ENCODE peak calls at places on chromosomes 4 and X, in seven cellular contexts. One of them, this sample, is unnamed.

GRCh38 chr4:148300877-148301276 is 141.3 kb downstream of the NR3C2 start:
- DNase-seq in uterus: no peak
- DNase-seq in cardiac muscle cell: no peak
- DNase-seq in endothelial cell: no peak
- DNase-seq in Calu3: no peak
- DNase-seq in AG04450: no peak
- DNase-seq in CD4-positive, alpha-beta T cell: no peak
- DNase-seq in this sample: no peak

GRCh38 chr4:30847157-30847556 is 127.0 kb downstream of the PCDH7 start:
- DNase-seq in uterus: no peak
- DNase-seq in cardiac muscle cell: no peak
- DNase-seq in endothelial cell: no peak
- DNase-seq in Calu3: no peak
- DNase-seq in AG04450: no peak
- DNase-seq in CD4-positive, alpha-beta T cell: no peak
- DNase-seq in this sample: no peak

GRCh38 chr4:151004222-151004621 is 10.9 kb downstream of the LRBA start:
- DNase-seq in uterus: no peak
- DNase-seq in cardiac muscle cell: no peak
- DNase-seq in endothelial cell: no peak
- DNase-seq in Calu3: no peak
- DNase-seq in AG04450: no peak
- DNase-seq in CD4-positive, alpha-beta T cell: no peak
- DNase-seq in this sample: no peak

GRCh38 chrX:108313662-108314061 is 124.6 kb downstream of the COL4A6 start:
- DNase-seq in uterus: no peak
- DNase-seq in cardiac muscle cell: no peak
- DNase-seq in endothelial cell: no peak
- DNase-seq in Calu3: no peak
- DNase-seq in AG04450: no peak
- DNase-seq in CD4-positive, alpha-beta T cell: no peak
- DNase-seq in this sample: no peak

GRCh38 chr4:182804131-182804530 is 113.1 kb downstream of the DCTD start:
- DNase-seq in uterus: no peak
- DNase-seq in cardiac muscle cell: no peak
- DNase-seq in endothelial cell: no peak
- DNase-seq in Calu3: no peak
- DNase-seq in AG04450: no peak
- DNase-seq in CD4-positive, alpha-beta T cell: no peak
- DNase-seq in this sample: no peak

GRCh38 chrX:80765226-80765625 is 44.5 kb downstream of the BRWD3 start:
- DNase-seq in uterus: no peak
- DNase-seq in cardiac muscle cell: no peak
- DNase-seq in endothelial cell: no peak
- DNase-seq in Calu3: peak
- DNase-seq in AG04450: peak
- DNase-seq in CD4-positive, alpha-beta T cell: no peak
- DNase-seq in this sample: peak

GRCh38 chrX:112512509-112512908 is 167.2 kb downstream of the LHFPL1 start:
- DNase-seq in uterus: no peak
- DNase-seq in cardiac muscle cell: peak
- DNase-seq in endothelial cell: no peak
- DNase-seq in Calu3: no peak
- DNase-seq in AG04450: no peak
- DNase-seq in CD4-positive, alpha-beta T cell: no peak
- DNase-seq in this sample: no peak

GRCh38 chr4:95362066-95362465 is 186.7 kb downstream of the UNC5C start:
- DNase-seq in uterus: no peak
- DNase-seq in cardiac muscle cell: no peak
- DNase-seq in endothelial cell: no peak
- DNase-seq in Calu3: no peak
- DNase-seq in AG04450: no peak
- DNase-seq in CD4-positive, alpha-beta T cell: no peak
- DNase-seq in this sample: no peak

GRCh38 chr4:36133658-36134057 is 110.7 kb downstream of the ARAP2 start:
- DNase-seq in uterus: no peak
- DNase-seq in cardiac muscle cell: no peak
- DNase-seq in endothelial cell: no peak
- DNase-seq in Calu3: no peak
- DNase-seq in AG04450: no peak
- DNase-seq in CD4-positive, alpha-beta T cell: no peak
- DNase-seq in this sample: no peak

GRCh38 chr4:86878640-86879039 is 13.6 kb downstream of the C4orf36 start:
- DNase-seq in uterus: no peak
- DNase-seq in cardiac muscle cell: no peak
- DNase-seq in endothelial cell: no peak
- DNase-seq in Calu3: no peak
- DNase-seq in AG04450: no peak
- DNase-seq in CD4-positive, alpha-beta T cell: no peak
- DNase-seq in this sample: no peak

GRCh38 chrX:42770566-42770965 is 7.4 kb downstream of the PPP1R2C start:
- DNase-seq in uterus: no peak
- DNase-seq in cardiac muscle cell: no peak
- DNase-seq in endothelial cell: no peak
- DNase-seq in Calu3: no peak
- DNase-seq in AG04450: no peak
- DNase-seq in CD4-positive, alpha-beta T cell: no peak
- DNase-seq in this sample: no peak

GRCh38 chr4:25834411-25835107 is 28.2 kb downstream of the SEL1L3 start:
- DNase-seq in uterus: no peak
- DNase-seq in cardiac muscle cell: no peak
- DNase-seq in endothelial cell: no peak
- DNase-seq in Calu3: no peak
- DNase-seq in AG04450: no peak
- DNase-seq in CD4-positive, alpha-beta T cell: no peak
- DNase-seq in this sample: no peak

GRCh38 chr4:8028884-8029568 is 89.4 kb upstream of the AFAP1 start:
- DNase-seq in uterus: no peak
- DNase-seq in cardiac muscle cell: no peak
- DNase-seq in endothelial cell: no peak
- DNase-seq in Calu3: no peak
- DNase-seq in AG04450: no peak
- DNase-seq in CD4-positive, alpha-beta T cell: no peak
- DNase-seq in this sample: no peak

GRCh38 chrX:34112459-34112858 is 19.7 kb downstream of the FAM47A start:
- DNase-seq in uterus: no peak
- DNase-seq in cardiac muscle cell: no peak
- DNase-seq in endothelial cell: no peak
- DNase-seq in Calu3: no peak
- DNase-seq in AG04450: no peak
- DNase-seq in CD4-positive, alpha-beta T cell: no peak
- DNase-seq in this sample: no peak

GRCh38 chr4:184053476-184053875 is 148.4 kb downstream of the STOX2 start:
- DNase-seq in uterus: no peak
- DNase-seq in cardiac muscle cell: no peak
- DNase-seq in endothelial cell: no peak
- DNase-seq in Calu3: no peak
- DNase-seq in AG04450: no peak
- DNase-seq in CD4-positive, alpha-beta T cell: no peak
- DNase-seq in this sample: no peak

GRCh38 chr4:125838924-125839323 is 524.2 kb downstream of the FAT4 start:
- DNase-seq in uterus: no peak
- DNase-seq in cardiac muscle cell: no peak
- DNase-seq in endothelial cell: no peak
- DNase-seq in Calu3: no peak
- DNase-seq in AG04450: no peak
- DNase-seq in CD4-positive, alpha-beta T cell: no peak
- DNase-seq in this sample: no peak

GRCh38 chrX:41381685-41382084 is 47.7 kb downstream of the DDX3X start:
- DNase-seq in uterus: peak
- DNase-seq in cardiac muscle cell: no peak
- DNase-seq in endothelial cell: no peak
- DNase-seq in Calu3: peak
- DNase-seq in AG04450: peak
- DNase-seq in CD4-positive, alpha-beta T cell: no peak
- DNase-seq in this sample: peak

GRCh38 chr4:176814770-176815169 is 22.0 kb upstream of the VEGFC start:
- DNase-seq in uterus: no peak
- DNase-seq in cardiac muscle cell: no peak
- DNase-seq in endothelial cell: no peak
- DNase-seq in Calu3: no peak
- DNase-seq in AG04450: no peak
- DNase-seq in CD4-positive, alpha-beta T cell: no peak
- DNase-seq in this sample: no peak

GRCh38 chr4:6620296-6620695 is 20.2 kb upstream of the MRFAP1 start:
- DNase-seq in uterus: no peak
- DNase-seq in cardiac muscle cell: no peak
- DNase-seq in endothelial cell: no peak
- DNase-seq in Calu3: no peak
- DNase-seq in AG04450: no peak
- DNase-seq in CD4-positive, alpha-beta T cell: no peak
- DNase-seq in this sample: no peak

GRCh38 chr4:6619466-6620255 is 20.8 kb upstream of the MRFAP1 start:
- DNase-seq in uterus: no peak
- DNase-seq in cardiac muscle cell: no peak
- DNase-seq in endothelial cell: no peak
- DNase-seq in Calu3: no peak
- DNase-seq in AG04450: no peak
- DNase-seq in CD4-positive, alpha-beta T cell: no peak
- DNase-seq in this sample: no peak

GRCh38 chr4:6621556-6621927 is 18.9 kb upstream of the MRFAP1 start:
- DNase-seq in uterus: no peak
- DNase-seq in cardiac muscle cell: no peak
- DNase-seq in endothelial cell: no peak
- DNase-seq in Calu3: no peak
- DNase-seq in AG04450: no peak
- DNase-seq in CD4-positive, alpha-beta T cell: no peak
- DNase-seq in this sample: no peak

GRCh38 chr4:6622744-6623143 is 17.7 kb upstream of the MRFAP1 start:
- DNase-seq in uterus: no peak
- DNase-seq in cardiac muscle cell: no peak
- DNase-seq in endothelial cell: no peak
- DNase-seq in Calu3: no peak
- DNase-seq in AG04450: no peak
- DNase-seq in CD4-positive, alpha-beta T cell: no peak
- DNase-seq in this sample: no peak

DNA sequence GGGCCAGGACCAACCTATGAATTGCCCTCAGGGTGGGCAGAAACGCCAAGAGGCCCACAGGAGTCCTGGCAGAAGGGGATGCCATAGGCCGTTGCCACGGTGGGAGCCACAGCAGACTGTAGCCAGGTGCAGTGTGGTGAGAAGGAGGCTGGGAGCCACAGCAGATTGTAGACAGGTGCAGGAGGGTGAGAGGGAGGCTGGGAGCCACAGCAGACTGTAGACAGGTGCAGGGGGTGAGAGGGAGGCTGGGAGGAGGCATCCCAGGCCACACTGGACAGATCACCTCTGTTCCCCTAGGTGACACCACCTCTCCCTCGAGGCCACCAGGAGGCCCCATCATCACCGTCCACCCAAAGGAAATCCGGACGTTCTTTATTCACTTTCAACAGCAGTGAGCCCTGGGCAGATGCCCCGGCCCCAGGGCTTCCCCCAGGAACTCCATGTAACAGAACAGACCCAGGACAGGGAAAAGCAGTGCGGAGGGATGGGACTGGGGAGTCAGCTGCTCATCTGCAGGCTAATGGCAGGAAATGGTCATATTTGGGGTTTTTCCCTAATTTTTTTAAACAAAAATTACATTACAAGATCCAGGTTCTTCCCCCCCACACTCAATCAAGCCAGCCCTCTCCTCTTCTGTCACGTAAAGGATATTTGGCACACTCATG is 19.5 kb upstream of the MRFAP1 start:
- DNase-seq in uterus: no peak
- DNase-seq in cardiac muscle cell: no peak
- DNase-seq in endothelial cell: no peak
- DNase-seq in Calu3: no peak
- DNase-seq in AG04450: no peak
- DNase-seq in CD4-positive, alpha-beta T cell: no peak
- DNase-seq in this sample: no peak
- TF ChIP-seq CTCF in uterus: no peak
- TF ChIP-seq CTCF in cardiac muscle cell: no peak
- TF ChIP-seq CTCF in endothelial cell: no peak
- TF ChIP-seq CTCF in Calu3: no peak
- TF ChIP-seq CTCF in AG04450: no peak
- TF ChIP-seq CTCF in CD4-positive, alpha-beta T cell: no peak
- TF ChIP-seq CTCF in this sample: no peak

GRCh38 chrX:56811599-56811998 is 82.6 kb downstream of the NBDY start:
- DNase-seq in uterus: no peak
- DNase-seq in cardiac muscle cell: no peak
- DNase-seq in endothelial cell: no peak
- DNase-seq in Calu3: no peak
- DNase-seq in AG04450: no peak
- DNase-seq in CD4-positive, alpha-beta T cell: no peak
- DNase-seq in this sample: no peak

GRCh38 chrX:56812515-56813105 is 83.6 kb downstream of the NBDY start:
- DNase-seq in uterus: no peak
- DNase-seq in cardiac muscle cell: no peak
- DNase-seq in endothelial cell: no peak
- DNase-seq in Calu3: no peak
- DNase-seq in AG04450: no peak
- DNase-seq in CD4-positive, alpha-beta T cell: no peak
- DNase-seq in this sample: no peak

GRCh38 chrX:56813318-56813837 is 84.3 kb downstream of the NBDY start:
- DNase-seq in uterus: no peak
- DNase-seq in cardiac muscle cell: no peak
- DNase-seq in endothelial cell: no peak
- DNase-seq in Calu3: no peak
- DNase-seq in AG04450: no peak
- DNase-seq in CD4-positive, alpha-beta T cell: peak
- DNase-seq in this sample: peak

DNA sequence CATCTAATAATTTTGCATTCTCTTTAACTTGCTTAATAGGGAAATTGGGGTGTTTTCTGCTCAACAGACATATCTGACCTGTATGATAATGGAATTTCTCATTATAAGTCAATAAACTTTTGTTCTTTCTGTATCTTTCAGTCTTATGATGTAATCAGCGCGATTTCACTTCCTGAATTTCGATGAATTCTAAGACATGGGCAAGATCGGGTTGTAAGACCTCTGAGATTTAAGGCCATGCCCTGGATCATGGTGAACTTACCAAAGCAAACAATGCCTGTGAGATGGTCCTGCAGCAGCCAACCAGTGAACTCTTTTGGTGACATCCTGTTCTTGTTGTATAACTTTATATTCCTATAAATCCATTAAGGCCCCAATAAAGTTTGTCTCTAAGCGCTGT is 88.1 kb downstream of the NBDY start:
- DNase-seq in uterus: no peak
- DNase-seq in cardiac muscle cell: no peak
- DNase-seq in endothelial cell: no peak
- DNase-seq in Calu3: no peak
- DNase-seq in AG04450: no peak
- DNase-seq in CD4-positive, alpha-beta T cell: no peak
- DNase-seq in this sample: no peak
- TF ChIP-seq CTCF in uterus: no peak
- TF ChIP-seq CTCF in cardiac muscle cell: no peak
- TF ChIP-seq CTCF in endothelial cell: no peak
- TF ChIP-seq CTCF in Calu3: no peak
- TF ChIP-seq CTCF in AG04450: no peak
- TF ChIP-seq CTCF in CD4-positive, alpha-beta T cell: no peak
- TF ChIP-seq CTCF in this sample: no peak

GRCh38 chr4:116180056-116180690 is 905.2 kb downstream of the TRAM1L1 start:
- DNase-seq in uterus: no peak
- DNase-seq in cardiac muscle cell: no peak
- DNase-seq in endothelial cell: no peak
- DNase-seq in Calu3: peak
- DNase-seq in AG04450: no peak
- DNase-seq in CD4-positive, alpha-beta T cell: no peak
- DNase-seq in this sample: no peak
- TF ChIP-seq CTCF in uterus: peak
- TF ChIP-seq CTCF in cardiac muscle cell: no peak
- TF ChIP-seq CTCF in endothelial cell: peak
- TF ChIP-seq CTCF in Calu3: peak
- TF ChIP-seq CTCF in AG04450: no peak
- TF ChIP-seq CTCF in CD4-positive, alpha-beta T cell: no peak
- TF ChIP-seq CTCF in this sample: no peak

GRCh38 chrX:150512426-150512825 is 56.0 kb upstream of the MTM1 start:
- DNase-seq in uterus: no peak
- DNase-seq in cardiac muscle cell: no peak
- DNase-seq in endothelial cell: no peak
- DNase-seq in Calu3: no peak
- DNase-seq in AG04450: no peak
- DNase-seq in CD4-positive, alpha-beta T cell: no peak
- DNase-seq in this sample: no peak
- TF ChIP-seq CTCF in uterus: no peak
- TF ChIP-seq CTCF in cardiac muscle cell: no peak
- TF ChIP-seq CTCF in endothelial cell: no peak
- TF ChIP-seq CTCF in Calu3: no peak
- TF ChIP-seq CTCF in AG04450: no peak
- TF ChIP-seq CTCF in CD4-positive, alpha-beta T cell: no peak
- TF ChIP-seq CTCF in this sample: no peak

This sample was measured in AG09319.